ENCODE peak calls at places on chromosomes 7 and 10, in ten cellular contexts. One of them, this sample, is unnamed.

GRCh38 chr10:21195149-21195731 is 298.1 kb upstream of the NEBL start:
- DNase-seq in neural progenitor cell: no peak
- DNase-seq in uterus: no peak
- DNase-seq in OCI-LY7: no peak
- DNase-seq in IMR-90: no peak
- DNase-seq in dorsolateral prefrontal cortex: peak; percentile 20
- DNase-seq in mesendoderm: no peak
- DNase-seq in prostate gland: peak; percentile 77
- DNase-seq in cardiac muscle cell: no peak
- DNase-seq in RWPE1: peak; percentile 52
- DNase-seq in this sample: peak; percentile 51

GRCh38 chr7:98213874-98214810 is 2.9 kb downstream of the BHLHA15 start:
- DNase-seq in neural progenitor cell: no peak
- DNase-seq in uterus: no peak
- DNase-seq in OCI-LY7: no peak
- DNase-seq in IMR-90: no peak
- DNase-seq in dorsolateral prefrontal cortex: no peak
- DNase-seq in mesendoderm: no peak
- DNase-seq in prostate gland: peak; percentile 71
- DNase-seq in cardiac muscle cell: no peak
- DNase-seq in RWPE1: no peak
- DNase-seq in this sample: no peak

GRCh38 chr7:13988765-13989137 is 715 bp downstream of the ETV1 start:
- DNase-seq in neural progenitor cell: peak; percentile 64
- DNase-seq in uterus: no peak
- DNase-seq in OCI-LY7: no peak
- DNase-seq in IMR-90: peak; percentile 26
- DNase-seq in dorsolateral prefrontal cortex: peak; percentile 56
- DNase-seq in mesendoderm: peak; percentile 87
- DNase-seq in prostate gland: no peak
- DNase-seq in cardiac muscle cell: peak; percentile 34
- DNase-seq in RWPE1: no peak
- DNase-seq in this sample: no peak

GRCh38 chr10:17007381-17007780 is 122.2 kb downstream of the CUBN start:
- DNase-seq in neural progenitor cell: no peak
- DNase-seq in uterus: no peak
- DNase-seq in OCI-LY7: no peak
- DNase-seq in IMR-90: no peak
- DNase-seq in dorsolateral prefrontal cortex: no peak
- DNase-seq in mesendoderm: no peak
- DNase-seq in prostate gland: no peak
- DNase-seq in cardiac muscle cell: no peak
- DNase-seq in RWPE1: no peak
- DNase-seq in this sample: no peak

GRCh38 chr7:28144266-28144665 is 36.3 kb downstream of the JAZF1 start:
- DNase-seq in neural progenitor cell: peak; percentile 74
- DNase-seq in uterus: no peak
- DNase-seq in OCI-LY7: no peak
- DNase-seq in IMR-90: no peak
- DNase-seq in dorsolateral prefrontal cortex: peak; percentile 15
- DNase-seq in mesendoderm: peak; percentile 70
- DNase-seq in prostate gland: no peak
- DNase-seq in cardiac muscle cell: peak; percentile 7
- DNase-seq in RWPE1: no peak
- DNase-seq in this sample: no peak

GRCh38 chr10:19194866-19195265 is 146.3 kb downstream of the MALRD1 start:
- DNase-seq in neural progenitor cell: no peak
- DNase-seq in uterus: no peak
- DNase-seq in OCI-LY7: no peak
- DNase-seq in IMR-90: no peak
- DNase-seq in dorsolateral prefrontal cortex: no peak
- DNase-seq in mesendoderm: no peak
- DNase-seq in prostate gland: no peak
- DNase-seq in cardiac muscle cell: no peak
- DNase-seq in RWPE1: no peak
- DNase-seq in this sample: no peak

GRCh38 chr10:87925570-87925969 is 62.1 kb downstream of the PTEN start:
- DNase-seq in neural progenitor cell: no peak
- DNase-seq in uterus: no peak
- DNase-seq in OCI-LY7: no peak
- DNase-seq in IMR-90: no peak
- DNase-seq in dorsolateral prefrontal cortex: no peak
- DNase-seq in mesendoderm: no peak
- DNase-seq in prostate gland: no peak
- DNase-seq in cardiac muscle cell: no peak
- DNase-seq in RWPE1: no peak
- DNase-seq in this sample: no peak

GRCh38 chr7:104767826-104768536 is 246.0 kb upstream of the KMT2E start:
- DNase-seq in neural progenitor cell: peak; percentile 21
- DNase-seq in uterus: no peak
- DNase-seq in OCI-LY7: no peak
- DNase-seq in IMR-90: no peak
- DNase-seq in dorsolateral prefrontal cortex: no peak
- DNase-seq in mesendoderm: peak; percentile 39
- DNase-seq in prostate gland: no peak
- DNase-seq in cardiac muscle cell: no peak
- DNase-seq in RWPE1: no peak
- DNase-seq in this sample: no peak

GRCh38 chr10:84140036-84140379 is 699 bp downstream of the GHITM start:
- DNase-seq in neural progenitor cell: peak; percentile 15
- DNase-seq in uterus: no peak
- DNase-seq in OCI-LY7: peak; percentile 2
- DNase-seq in IMR-90: peak; percentile 31
- DNase-seq in dorsolateral prefrontal cortex: no peak
- DNase-seq in mesendoderm: peak; percentile 48
- DNase-seq in prostate gland: no peak
- DNase-seq in cardiac muscle cell: peak; percentile 9
- DNase-seq in RWPE1: no peak
- DNase-seq in this sample: no peak

GRCh38 chr7:128266891-128267839 is 26.1 kb downstream of the LEP start:
- DNase-seq in neural progenitor cell: peak; percentile 73
- DNase-seq in uterus: peak; percentile 70
- DNase-seq in OCI-LY7: no peak
- DNase-seq in IMR-90: peak; percentile 45
- DNase-seq in dorsolateral prefrontal cortex: peak; percentile 67
- DNase-seq in mesendoderm: peak; percentile 91
- DNase-seq in prostate gland: peak; percentile 71
- DNase-seq in cardiac muscle cell: peak; percentile 17
- DNase-seq in RWPE1: peak; percentile 67
- DNase-seq in this sample: peak; percentile 26

GRCh38 chr7:155824195-155824915 is 12.1 kb upstream of the SHH start:
- DNase-seq in neural progenitor cell: no peak
- DNase-seq in uterus: no peak
- DNase-seq in OCI-LY7: no peak
- DNase-seq in IMR-90: peak; percentile 23
- DNase-seq in dorsolateral prefrontal cortex: no peak
- DNase-seq in mesendoderm: no peak
- DNase-seq in prostate gland: peak; percentile 60
- DNase-seq in cardiac muscle cell: no peak
- DNase-seq in RWPE1: peak; percentile 60
- DNase-seq in this sample: peak; percentile 70

GRCh38 chr7:27098493-27099223 is 2.9 kb upstream of the HOXA1 start:
- DNase-seq in neural progenitor cell: peak; percentile 73
- DNase-seq in uterus: peak; percentile 64
- DNase-seq in OCI-LY7: no peak
- DNase-seq in IMR-90: peak; percentile 80
- DNase-seq in dorsolateral prefrontal cortex: no peak
- DNase-seq in mesendoderm: peak; percentile 71
- DNase-seq in prostate gland: no peak
- DNase-seq in cardiac muscle cell: peak; percentile 42
- DNase-seq in RWPE1: peak; percentile 48
- DNase-seq in this sample: no peak

GRCh38 chr7:148625342-148625741 is 34.8 kb downstream of the C7orf33 start:
- DNase-seq in neural progenitor cell: no peak
- DNase-seq in uterus: no peak
- DNase-seq in OCI-LY7: no peak
- DNase-seq in IMR-90: no peak
- DNase-seq in dorsolateral prefrontal cortex: no peak
- DNase-seq in mesendoderm: no peak
- DNase-seq in prostate gland: no peak
- DNase-seq in cardiac muscle cell: no peak
- DNase-seq in RWPE1: no peak
- DNase-seq in this sample: no peak

GRCh38 chr7:110065112-110065511 is 1025.8 kb upstream of the LRRN3 start:
- DNase-seq in neural progenitor cell: no peak
- DNase-seq in uterus: no peak
- DNase-seq in OCI-LY7: no peak
- DNase-seq in IMR-90: no peak
- DNase-seq in dorsolateral prefrontal cortex: no peak
- DNase-seq in mesendoderm: no peak
- DNase-seq in prostate gland: no peak
- DNase-seq in cardiac muscle cell: no peak
- DNase-seq in RWPE1: no peak
- DNase-seq in this sample: no peak

GRCh38 chr7:102728-103127 is 89.6 kb upstream of the FAM20C start:
- DNase-seq in neural progenitor cell: no peak
- DNase-seq in uterus: no peak
- DNase-seq in OCI-LY7: no peak
- DNase-seq in IMR-90: no peak
- DNase-seq in dorsolateral prefrontal cortex: no peak
- DNase-seq in mesendoderm: no peak
- DNase-seq in prostate gland: no peak
- DNase-seq in cardiac muscle cell: no peak
- DNase-seq in RWPE1: no peak
- DNase-seq in this sample: no peak
- H3K27ac ChIP-seq in neural progenitor cell: no peak overlapping the region
- H3K27ac ChIP-seq in uterus: no peak overlapping the region
- H3K27ac ChIP-seq in OCI-LY7: no peak overlapping the region
- H3K27ac ChIP-seq in IMR-90: no peak overlapping the region
- H3K27ac ChIP-seq in dorsolateral prefrontal cortex: no peak overlapping the region
- H3K27ac ChIP-seq in mesendoderm: no peak overlapping the region
- H3K27ac ChIP-seq in prostate gland: no peak overlapping the region
- H3K27ac ChIP-seq in cardiac muscle cell: no peak overlapping the region
- H3K27ac ChIP-seq in RWPE1: peak overlapping the region; percentile 63
- H3K27ac ChIP-seq in this sample: no peak overlapping the region

DNA sequence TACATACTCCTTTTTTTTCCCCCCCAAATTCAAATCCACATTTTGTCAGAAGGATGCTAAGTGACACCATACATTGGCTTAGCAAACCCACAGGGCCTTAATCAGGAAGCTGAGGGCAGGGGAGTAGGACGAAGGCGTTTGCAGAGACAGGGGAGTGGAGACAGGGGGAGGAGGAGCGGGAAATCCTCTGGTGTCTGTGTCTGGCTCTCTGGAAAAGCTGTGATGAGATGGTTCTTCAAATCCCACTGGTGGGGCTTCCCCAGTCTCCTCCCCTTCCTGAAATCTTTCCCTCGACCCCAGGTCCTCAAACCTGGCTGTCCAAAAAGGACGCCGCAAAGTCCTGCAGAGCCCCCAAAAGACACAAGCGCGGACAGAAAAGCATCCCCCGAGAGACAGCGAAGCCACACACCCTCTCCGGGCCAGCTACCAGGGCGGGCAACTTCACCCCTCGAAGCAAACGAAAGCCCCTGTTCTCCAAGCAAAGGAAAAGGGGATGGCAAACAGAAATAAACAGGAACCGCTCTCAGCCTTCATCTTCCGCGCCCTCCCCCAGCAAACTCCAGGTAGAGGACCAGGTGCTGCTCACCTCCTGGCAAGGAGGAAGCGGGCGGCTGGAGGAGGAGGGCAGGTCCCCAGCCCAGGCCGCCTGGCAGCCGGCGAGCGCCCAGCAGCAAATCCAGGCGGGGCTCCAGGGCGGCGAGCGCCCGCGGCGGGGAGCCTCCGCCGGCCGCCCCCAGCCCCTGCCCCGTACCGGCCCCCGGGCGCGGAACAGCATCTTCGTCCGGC is 522 bp downstream of the ELAPOR2 start:
- DNase-seq in neural progenitor cell: peak; percentile 31
- DNase-seq in uterus: peak; percentile 14
- DNase-seq in OCI-LY7: peak; percentile 52
- DNase-seq in IMR-90: no peak
- DNase-seq in dorsolateral prefrontal cortex: peak; percentile 45
- DNase-seq in mesendoderm: peak; percentile 66
- DNase-seq in prostate gland: peak; percentile 13
- DNase-seq in cardiac muscle cell: peak; percentile 32
- DNase-seq in RWPE1: peak; percentile 34
- DNase-seq in this sample: no peak
- H3K27ac ChIP-seq in neural progenitor cell: no peak overlapping the region
- H3K27ac ChIP-seq in uterus: peak overlapping the region; percentile 58
- H3K27ac ChIP-seq in OCI-LY7: no peak overlapping the region
- H3K27ac ChIP-seq in IMR-90: no peak overlapping the region
- H3K27ac ChIP-seq in dorsolateral prefrontal cortex: peak overlapping the region; percentile 69
- H3K27ac ChIP-seq in mesendoderm: no peak overlapping the region
- H3K27ac ChIP-seq in prostate gland: peak overlapping the region; percentile 64
- H3K27ac ChIP-seq in cardiac muscle cell: peak overlapping the region; percentile 1
- H3K27ac ChIP-seq in RWPE1: peak overlapping the region; percentile 65
- H3K27ac ChIP-seq in this sample: no peak overlapping the region

GRCh38 chr7:12941512-12941911 is 254.1 kb downstream of the ARL4A start:
- DNase-seq in neural progenitor cell: no peak
- DNase-seq in uterus: no peak
- DNase-seq in OCI-LY7: no peak
- DNase-seq in IMR-90: no peak
- DNase-seq in dorsolateral prefrontal cortex: no peak
- DNase-seq in mesendoderm: no peak
- DNase-seq in prostate gland: peak; percentile 84
- DNase-seq in cardiac muscle cell: no peak
- DNase-seq in RWPE1: peak; percentile 56
- DNase-seq in this sample: peak; percentile 89

GRCh38 chr7:12943781-12944180 is 256.3 kb downstream of the ARL4A start:
- DNase-seq in neural progenitor cell: no peak
- DNase-seq in uterus: no peak
- DNase-seq in OCI-LY7: no peak
- DNase-seq in IMR-90: no peak
- DNase-seq in dorsolateral prefrontal cortex: no peak
- DNase-seq in mesendoderm: peak; percentile 79
- DNase-seq in prostate gland: no peak
- DNase-seq in cardiac muscle cell: no peak
- DNase-seq in RWPE1: no peak
- DNase-seq in this sample: no peak

GRCh38 chr7:12939694-12940093 is 252.3 kb downstream of the ARL4A start:
- DNase-seq in neural progenitor cell: no peak
- DNase-seq in uterus: no peak
- DNase-seq in OCI-LY7: no peak
- DNase-seq in IMR-90: no peak
- DNase-seq in dorsolateral prefrontal cortex: no peak
- DNase-seq in mesendoderm: no peak
- DNase-seq in prostate gland: no peak
- DNase-seq in cardiac muscle cell: no peak
- DNase-seq in RWPE1: no peak
- DNase-seq in this sample: no peak

GRCh38 chr7:12945901-12946300 is 258.5 kb downstream of the ARL4A start:
- DNase-seq in neural progenitor cell: no peak
- DNase-seq in uterus: no peak
- DNase-seq in OCI-LY7: no peak
- DNase-seq in IMR-90: no peak
- DNase-seq in dorsolateral prefrontal cortex: no peak
- DNase-seq in mesendoderm: no peak
- DNase-seq in prostate gland: no peak
- DNase-seq in cardiac muscle cell: no peak
- DNase-seq in RWPE1: no peak
- DNase-seq in this sample: no peak

GRCh38 chr7:12942599-12942998 is 255.2 kb downstream of the ARL4A start:
- DNase-seq in neural progenitor cell: no peak
- DNase-seq in uterus: no peak
- DNase-seq in OCI-LY7: no peak
- DNase-seq in IMR-90: no peak
- DNase-seq in dorsolateral prefrontal cortex: no peak
- DNase-seq in mesendoderm: no peak
- DNase-seq in prostate gland: peak; percentile 60
- DNase-seq in cardiac muscle cell: no peak
- DNase-seq in RWPE1: no peak
- DNase-seq in this sample: no peak
- H3K27ac ChIP-seq in neural progenitor cell: no peak overlapping the region
- H3K27ac ChIP-seq in uterus: no peak overlapping the region
- H3K27ac ChIP-seq in OCI-LY7: no peak overlapping the region
- H3K27ac ChIP-seq in IMR-90: no peak overlapping the region
- H3K27ac ChIP-seq in dorsolateral prefrontal cortex: no peak overlapping the region
- H3K27ac ChIP-seq in mesendoderm: no peak overlapping the region
- H3K27ac ChIP-seq in prostate gland: peak overlapping the region; percentile 48
- H3K27ac ChIP-seq in cardiac muscle cell: no peak overlapping the region
- H3K27ac ChIP-seq in RWPE1: no peak overlapping the region
- H3K27ac ChIP-seq in this sample: peak overlapping the region; percentile 61

GRCh38 chr7:95586951-95587301 is 9.4 kb downstream of the PDK4 start:
- DNase-seq in neural progenitor cell: no peak
- DNase-seq in uterus: no peak
- DNase-seq in OCI-LY7: no peak
- DNase-seq in IMR-90: no peak
- DNase-seq in dorsolateral prefrontal cortex: no peak
- DNase-seq in mesendoderm: peak; percentile 51
- DNase-seq in prostate gland: no peak
- DNase-seq in cardiac muscle cell: no peak
- DNase-seq in RWPE1: no peak
- DNase-seq in this sample: no peak
- H3K27ac ChIP-seq in neural progenitor cell: no peak overlapping the region
- H3K27ac ChIP-seq in uterus: no peak overlapping the region
- H3K27ac ChIP-seq in OCI-LY7: no peak overlapping the region
- H3K27ac ChIP-seq in IMR-90: no peak overlapping the region
- H3K27ac ChIP-seq in dorsolateral prefrontal cortex: peak overlapping the region; percentile 36
- H3K27ac ChIP-seq in mesendoderm: no peak overlapping the region
- H3K27ac ChIP-seq in prostate gland: no peak overlapping the region
- H3K27ac ChIP-seq in cardiac muscle cell: no peak overlapping the region
- H3K27ac ChIP-seq in RWPE1: no peak overlapping the region
- H3K27ac ChIP-seq in this sample: no peak overlapping the region